ENCODE peak calls at places on chromosomes 7 and 10, in nine cellular contexts. U is upper lobe of right lung, G is Panc1, W is SK-N-SH, C is breast epithelium, M is endothelial cell of umbilical vein, P is heart left ventricle, V is sigmoid colon, A is colonic mucosa. N is an unnamed sample.

GRCh38 chr7:21550821-21551531 is 8.1 kb downstream of the DNAH11 start:
- DNase-seq in G (no peak), W (no peak), V (no peak), P (no peak), A (no peak), U (no peak), M (no peak), C (no peak), N (no peak)

GRCh38 chr10:126663880-126664279 is 6.6 kb downstream of the C10orf90 start:
- DNase-seq in C (no peak), W (no peak), M (no peak), V (no peak), P (peak; percentile 26), G (no peak), A (no peak), U (no peak), N (no peak)

GRCh38 chr7:88317422-88317821 is 10.7 kb upstream of the STEAP4 start:
- DNase-seq in P (no peak), M (no peak), A (no peak), W (no peak), C (no peak), V (no peak), G (no peak), U (no peak), N (no peak)

GRCh38 chr7:25347360-25347759 is 119.1 kb upstream of the NPVF start:
- DNase-seq in U (no peak), A (no peak), W (no peak), G (no peak), P (no peak), V (no peak), C (no peak), M (no peak), N (no peak)

GRCh38 chr7:138338361-138338760 is 121.7 kb upstream of the TRIM24 start:
- DNase-seq in G (no peak), A (peak; percentile 40), M (peak; percentile 83), P (peak; percentile 82), U (no peak), V (peak; percentile 65), C (peak; percentile 53), W (peak; percentile 13), N (no peak)

GRCh38 chr7:132030161-132030568 is 473.7 kb upstream of the PODXL start:
- DNase-seq in A (peak; percentile 41), G (no peak), V (no peak), M (peak; percentile 53), U (peak; percentile 63), P (peak; percentile 58), C (no peak), W (peak; percentile 42), N (no peak)

GRCh38 chr7:138610671-138611170 is 90.4 kb downstream of the SVOPL start:
- DNase-seq in U (no peak), V (no peak), P (no peak), A (no peak), W (no peak), G (no peak), M (no peak), C (no peak), N (no peak)

GRCh38 chr7:36708765-36709164 is 15.5 kb downstream of the AOAH start:
- DNase-seq in V (no peak), A (no peak), U (no peak), P (no peak), C (no peak), M (no peak), W (no peak), G (no peak), N (no peak)

GRCh38 chr7:96167424-96167823 is 154.5 kb downstream of the SLC25A13 start:
- DNase-seq in A (no peak), V (no peak), C (no peak), G (no peak), W (no peak), U (no peak), P (no peak), M (no peak), N (no peak)

GRCh38 chr7:43884617-43885016 is 15.3 kb upstream of the MRPS24 start:
- DNase-seq in C (no peak), W (no peak), A (no peak), U (no peak), G (no peak), M (no peak), V (no peak), P (no peak), N (no peak)

GRCh38 chr10:84095821-84096497 is 43.4 kb upstream of the GHITM start:
- DNase-seq in P (peak; percentile 11), A (no peak), W (peak; percentile 33), G (no peak), M (peak; percentile 76), C (no peak), V (no peak), U (no peak), N (no peak)

GRCh38 chr10:97078280-97079156 is 107.2 kb downstream of the SLIT1 start:
- DNase-seq in C (no peak), U (no peak), V (no peak), M (no peak), W (no peak), G (no peak), A (no peak), P (no peak), N (no peak)

GRCh38 chr7:150753826-150754603 is 16.8 kb downstream of the GIMAP5 start:
- DNase-seq in M (peak; percentile 95), C (no peak), W (peak; percentile 68), P (no peak), V (no peak), G (no peak), U (no peak), A (no peak), N (no peak)

GRCh38 chr7:141731476-141732149 is 6.5 kb upstream of the SSBP1 start:
- DNase-seq in U (no peak), W (no peak), M (no peak), V (no peak), C (no peak), P (no peak), G (no peak), A (no peak), N (no peak)

DNA sequence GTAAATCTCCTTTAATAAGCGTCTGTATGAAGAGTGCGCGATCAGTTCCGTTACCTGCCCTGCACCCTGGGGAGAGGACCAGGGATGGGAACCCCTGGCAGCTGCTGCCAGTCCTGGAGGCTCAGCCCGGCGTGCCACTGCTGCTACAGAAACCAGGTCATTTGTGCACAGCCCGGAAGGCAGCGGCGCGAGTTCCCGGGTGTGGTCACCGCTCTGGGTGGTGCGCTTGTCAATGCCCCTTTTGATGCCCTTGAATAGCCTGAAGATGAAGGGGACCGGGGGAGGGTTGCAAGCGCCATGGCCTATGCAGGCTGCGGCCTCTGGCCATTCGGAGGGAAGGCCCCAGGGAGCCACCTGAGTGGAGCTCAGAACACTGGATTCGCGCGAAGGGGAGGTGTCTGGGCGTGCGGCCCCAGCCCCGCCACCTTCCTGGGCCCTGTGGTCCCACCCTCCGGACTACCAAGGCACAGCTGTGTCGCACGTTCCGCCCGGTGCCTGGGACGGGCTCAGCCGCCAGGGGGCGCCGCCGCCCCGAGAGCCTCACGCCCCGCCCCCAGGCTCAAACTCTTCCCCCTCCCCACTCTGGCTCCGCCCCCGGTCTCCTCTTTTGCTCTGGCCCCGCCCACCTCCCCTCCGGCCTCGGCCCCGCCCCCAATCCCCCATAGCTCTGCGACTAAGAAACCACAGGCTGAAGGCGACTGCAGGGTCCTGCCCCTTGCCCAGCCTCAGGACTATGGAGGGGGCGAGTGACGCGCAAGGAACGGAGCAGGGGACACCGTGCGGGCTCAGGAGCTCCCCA is 16.5 kb downstream of the AP5Z1 start:
- DNase-seq in G (no peak), C (no peak), U (peak; percentile 83), P (peak; percentile 85), V (peak; percentile 87), M (peak; percentile 51), A (peak; percentile 77), W (peak; percentile 96), N (peak; percentile 94)
- TF ChIP-seq CTCF in G (peak; percentile 90), C (no peak), U (peak; percentile 80), P (peak; percentile 83), V (peak; percentile 63), M (peak; percentile 88), A (peak; percentile 76), W (peak; percentile 61), N (peak; percentile 83)

DNA sequence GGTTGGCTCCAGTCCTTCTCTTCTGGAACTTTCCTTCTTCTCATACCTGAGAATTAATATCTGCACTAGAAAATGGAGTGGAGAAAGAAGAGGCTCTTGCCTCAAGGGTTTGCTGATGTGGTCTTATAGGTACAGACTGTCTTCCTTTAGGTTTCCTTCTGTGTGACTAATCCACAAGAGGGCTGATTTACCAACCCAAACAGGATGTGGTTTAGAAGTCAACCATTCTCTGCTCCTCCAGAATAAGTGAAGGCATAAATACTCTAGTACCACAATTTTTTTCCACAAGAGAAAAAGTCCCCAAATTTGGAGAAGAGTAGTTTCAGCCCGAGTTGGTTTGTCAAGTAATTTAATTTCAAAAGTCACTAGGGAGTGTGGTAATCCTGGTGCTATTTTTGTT is 85.8 kb downstream of the NRP1 start:
- DNase-seq in U (no peak), A (no peak), P (no peak), W (no peak), G (no peak), C (no peak), M (peak; percentile 87), V (no peak), N (no peak)
- H3K36me3 ChIP-seq in U (peaks cover 58% of the 10 kb centered on the region), A (no peaks in the 10 kb centered on the region), P (peaks cover 26% of the 10 kb centered on the region), W (peaks cover 49% of the 10 kb centered on the region), G (peaks cover 16% of the 10 kb centered on the region), C (no peaks in the 10 kb centered on the region), M (peaks cover 20% of the 10 kb centered on the region), V (peaks cover 4% of the 10 kb centered on the region), N (peaks cover 7% of the 10 kb centered on the region)

DNA sequence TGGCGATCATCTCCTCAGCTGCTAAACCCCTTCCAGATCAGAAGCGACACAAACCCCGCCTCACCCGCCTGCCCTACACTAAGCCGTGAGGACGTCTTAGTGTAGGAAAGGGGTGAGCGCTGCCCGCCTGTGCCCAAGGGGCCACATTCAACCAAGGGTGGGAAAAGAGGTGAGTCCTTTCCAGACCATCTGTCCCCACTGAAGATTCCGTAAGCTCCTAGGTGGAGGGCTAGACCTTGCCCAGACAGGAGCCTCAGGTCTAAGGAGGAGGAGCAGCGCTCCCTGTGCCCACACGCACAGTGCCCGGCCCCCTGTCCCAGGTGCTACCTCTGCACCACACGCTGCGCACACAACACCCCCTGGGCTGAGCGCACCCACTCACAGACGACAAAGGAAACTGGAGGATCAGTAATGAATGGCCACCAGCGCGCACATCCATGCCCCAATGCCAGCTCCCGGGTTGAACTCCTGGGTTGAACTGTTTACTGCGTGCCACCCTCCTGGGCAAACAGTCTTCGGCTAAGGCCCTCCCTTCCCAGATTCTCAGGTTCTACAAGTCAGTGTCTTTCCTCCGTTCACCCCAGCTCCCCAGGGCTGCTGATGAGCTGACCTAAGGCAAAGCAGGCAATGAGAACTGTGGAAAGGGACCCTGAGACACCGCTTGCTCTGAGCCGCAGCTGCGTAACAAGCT is 186.0 kb downstream of the MAD1L1 start:
- DNase-seq in C (no peak), G (no peak), U (peak; percentile 38), P (no peak), W (no peak), A (peak; percentile 33), V (peak; percentile 50), M (no peak), N (peak; percentile 64)
- H3K27ac ChIP-seq in C (no peak overlapping the region), G (no peak overlapping the region), U (no peak overlapping the region), P (no peak overlapping the region), W (no peak overlapping the region), A (no peak overlapping the region), V (no peak overlapping the region), M (no peak overlapping the region), N (no peak overlapping the region)

DNA sequence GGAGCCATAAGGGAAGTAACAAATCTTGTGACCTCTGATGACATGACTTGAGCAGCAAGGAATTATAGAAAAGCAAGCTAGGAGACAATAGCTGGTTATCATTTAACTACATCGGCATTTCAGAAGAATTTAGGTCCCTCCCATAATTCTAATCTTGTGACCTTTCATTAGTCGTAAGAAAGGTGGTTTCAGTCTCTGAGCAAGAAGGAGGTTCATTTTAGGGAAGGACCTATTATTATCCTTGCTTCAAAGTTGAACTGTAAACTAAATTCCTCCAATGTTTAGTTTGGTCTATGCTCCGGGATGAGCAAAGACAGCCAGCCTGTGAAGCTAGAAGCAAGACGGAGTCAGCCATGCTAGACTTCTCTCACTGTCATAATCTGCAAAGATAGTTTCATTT is 159.6 kb downstream of the SLC16A9 start:
- DNase-seq in P (no peak), M (no peak), G (no peak), V (no peak), A (no peak), C (no peak), U (no peak), W (no peak), N (no peak)
- TF ChIP-seq CTCF in P (no peak), M (no peak), G (no peak), V (no peak), A (no peak), C (no peak), U (no peak), W (no peak), N (no peak)